ENCODE peak calls at places on chromosomes 16 and 17, in six cellular contexts. F is astrocyte of the spinal cord, L is Panc1, Z is hypothalamus, R is astrocyte of the cerebellum, Q is lung. B is an unnamed sample.

GRCh38 chr17:42706732-42707131 is 24.4 kb downstream of the CNTNAP1 start:
- DNase-seq in L (no peak), R (no peak), F (no peak), Z (no peak), Q (no peak), B (no peak)

GRCh38 chr17:76753061-76753961 is 15.4 kb downstream of the MFSD11 start:
- DNase-seq in R (no peak), F (no peak), Z (no peak), Q (no peak), L (no peak), B (no peak)

GRCh38 chr17:9406046-9406631 is 169.5 kb downstream of the STX8 start:
- DNase-seq in Q (no peak), Z (no peak), L (no peak), F (peak), R (no peak), B (no peak)

GRCh38 chr16:6068063-6068462 is 970.5 kb upstream of the EEF2KMT start:
- DNase-seq in L (no peak), Q (no peak), Z (no peak), F (no peak), R (no peak), B (no peak)

GRCh38 chr17:143785-144281 is 6.5 kb downstream of the SCGB1C2 start:
- DNase-seq in Q (peak), R (peak), F (peak), Z (peak), L (peak), B (peak)

GRCh38 chr17:31200287-31200686 is 96.8 kb downstream of the OMG start:
- DNase-seq in Q (no peak), R (no peak), F (no peak), Z (no peak), L (no peak), B (no peak)

GRCh38 chr17:31289790-31290189 is 7.2 kb downstream of the OMG start:
- DNase-seq in Q (no peak), R (no peak), Z (no peak), L (no peak), F (no peak), B (no peak)

GRCh38 chr16:3173892-3174617 is 13.9 kb upstream of the OR1F1 start:
- DNase-seq in Q (no peak), Z (no peak), F (no peak), L (no peak), R (no peak), B (no peak)

GRCh38 chr17:71458322-71458721 is 662.5 kb upstream of the SOX9 start:
- DNase-seq in Q (no peak), F (no peak), Z (no peak), R (no peak), L (no peak), B (no peak)

GRCh38 chr17:47955497-47956461 is 1.9 kb downstream of the PRR15L start:
- DNase-seq in F (no peak), R (no peak), Q (peak), L (no peak), Z (no peak), B (no peak)

GRCh38 chr16:6048017-6048416 is 950.4 kb upstream of the EEF2KMT start:
- DNase-seq in Z (no peak), Q (no peak), R (no peak), F (no peak), L (no peak), B (no peak)

GRCh38 chr17:28528329-28529011 is 22.3 kb downstream of the FOXN1 start:
- DNase-seq in Q (peak), F (no peak), Z (no peak), L (no peak), R (no peak), B (no peak)

GRCh38 chr17:68533887-68534700 is 21.9 kb downstream of the PRKAR1A start:
- DNase-seq in Z (no peak), L (no peak), Q (no peak), F (peak), R (peak), B (no peak)

GRCh38 chr17:82023447-82024241 is 539 bp downstream of the LRRC45 start:
- DNase-seq in Q (no peak), F (no peak), Z (no peak), R (no peak), L (no peak), B (no peak)

GRCh38 chr17:13306310-13306962 is 288.6 kb upstream of the ELAC2 start:
- DNase-seq in R (peak), F (peak), Q (no peak), L (peak), Z (no peak), B (no peak)

GRCh38 chr16:90018297-90019200 is 707 bp downstream of the DBNDD1 start:
- DNase-seq in Z (no peak), F (no peak), L (no peak), Q (no peak), R (no peak), B (no peak)

GRCh38 chr17:57566724-57567123 is 178.4 kb downstream of the CCDC182 start:
- DNase-seq in L (no peak), Z (no peak), Q (no peak), F (no peak), R (no peak), B (no peak)

GRCh38 chr16:2663553-2664521 is 18.5 kb upstream of the KCTD5 start:
- DNase-seq in L (no peak), Q (no peak), F (peak), R (no peak), Z (no peak), B (no peak)

GRCh38 chr17:83086907-83087787 is 7.7 kb downstream of the METRNL start:
- DNase-seq in Q (no peak), R (no peak), L (no peak), F (no peak), Z (no peak), B (no peak)

GRCh38 chr17:41308918-41309359 is at the start of gene KRTAP16-1:
- DNase-seq in F (no peak), Z (no peak), L (no peak), R (no peak), Q (no peak), B (no peak)

GRCh38 chr17:29039764-29040598 is 3.0 kb upstream of the PIPOX start:
- DNase-seq in F (peak), Q (no peak), Z (no peak), R (peak), L (no peak), B (no peak)

GRCh38 chr16:19094542-19095365 is 19.0 kb upstream of the ITPRIPL2 start:
- DNase-seq in F (no peak), L (peak), Z (no peak), R (no peak), Q (no peak), B (no peak)

GRCh38 chr17:80146121-80147034 is 550 bp downstream of the EIF4A3 start:
- DNase-seq in R (no peak), L (no peak), Q (peak), F (no peak), Z (peak), B (no peak)

GRCh38 chr17:1742371-1743093 is at the start of gene SERPINF2:
- DNase-seq in R (no peak), Q (no peak), F (no peak), Z (no peak), L (no peak), B (no peak)

GRCh38 chr17:2894782-2895181 is 98.5 kb downstream of the RAP1GAP2 start:
- DNase-seq in L (no peak), R (no peak), Q (no peak), F (no peak), Z (no peak), B (no peak)

GRCh38 chr17:78459696-78460095 is 81.2 kb downstream of the PGS1 start:
- DNase-seq in Z (no peak), F (no peak), L (no peak), R (no peak), Q (no peak), B (no peak)

GRCh38 chr16:5042574-5043171 is 8.9 kb upstream of the NAGPA start:
- DNase-seq in R (no peak), F (peak), L (no peak), Z (no peak), Q (no peak), B (peak)

GRCh38 chr17:38885728-38886642 is 16.1 kb downstream of the LASP1 start:
- DNase-seq in R (no peak), F (peak), Z (peak), Q (no peak), L (no peak), B (no peak)

GRCh38 chr16:85988723-85989313 is 89.9 kb downstream of the IRF8 start:
- DNase-seq in Z (no peak), R (no peak), Q (no peak), F (no peak), L (no peak), B (peak)

GRCh38 chr17:61624951-61625350 is 33.9 kb upstream of the NACA2 start:
- DNase-seq in R (no peak), Q (no peak), F (no peak), L (no peak), Z (no peak), B (no peak)

GRCh38 chr16:66471696-66472393 is 44.8 kb downstream of the BEAN1 start:
- DNase-seq in Q (no peak), R (no peak), L (no peak), F (no peak), Z (no peak), B (peak)

GRCh38 chr16:17343028-17343427 is 127.7 kb downstream of the XYLT1 start:
- DNase-seq in Z (no peak), L (no peak), F (no peak), R (no peak), Q (no peak), B (no peak)

GRCh38 chr17:50028207-50029120 is 27.4 kb upstream of the ITGA3 start:
- DNase-seq in L (no peak), F (peak), R (no peak), Q (peak), Z (no peak), B (no peak)

GRCh38 chr16:88701541-88702363 is 4.5 kb downstream of the RNF166 start:
- DNase-seq in Z (no peak), R (no peak), Q (no peak), L (no peak), F (no peak), B (no peak)

GRCh38 chr16:78505544-78506371 is 406.3 kb downstream of the WWOX start:
- DNase-seq in F (no peak), Q (peak), L (no peak), Z (no peak), R (peak), B (peak)

GRCh38 chr17:73340093-73340596 is 28.3 kb upstream of the CDC42EP4 start:
- DNase-seq in R (peak), Q (peak), Z (no peak), F (peak), L (no peak), B (no peak)

GRCh38 chr17:28118362-28118761 is 75.9 kb downstream of the NLK start:
- DNase-seq in F (no peak), R (no peak), Z (no peak), L (no peak), Q (no peak), B (no peak)

GRCh38 chr17:7548585-7549400 is at the start of gene TNFSF12:
- DNase-seq in R (no peak), Q (peak), L (no peak), Z (no peak), F (no peak), B (peak)

GRCh38 chr17:64259922-64260321 is 3.1 kb downstream of the TEX2 start:
- DNase-seq in Q (no peak), Z (no peak), R (peak), L (no peak), F (peak), B (no peak)